ENCODE peak calls at places on chromosome 15, in eight cellular contexts. J, Z, P, Q, H, N, S and F are unnamed samples.

GRCh38 chr15:42456539-42456938 is 34.4 kb downstream of the ZNF106 start:
- DNase-seq in J (no peak), Z (no peak), P (no peak), Q (no peak), H (no peak), N (no peak), S (no peak), F (no peak)

GRCh38 chr15:71002321-71002720 is 109.7 kb downstream of the LRRC49 start:
- DNase-seq in J (no peak), Z (no peak), P (no peak), Q (no peak), H (no peak), N (no peak), S (no peak), F (no peak)

GRCh38 chr15:90376789-90377188 is 11.3 kb upstream of the IQGAP1 start:
- DNase-seq in J (no peak), Z (no peak), P (no peak), Q (peak; percentile 54), H (peak; percentile 60), N (no peak), S (no peak), F (no peak)

GRCh38 chr15:66261056-66261455 is 7.5 kb upstream of the MEGF11 start:
- DNase-seq in J (no peak), Z (no peak), P (no peak), Q (no peak), H (no peak), N (no peak), S (no peak), F (no peak)

GRCh38 chr15:73873889-73874511 is 636 bp downstream of the TBC1D21 start:
- DNase-seq in J (no peak), Z (no peak), P (peak; percentile 23), Q (no peak), H (peak; percentile 27), N (peak; percentile 47), S (no peak), F (peak; percentile 35)

GRCh38 chr15:71364117-71364584 is 248.9 kb downstream of the THSD4 start:
- DNase-seq in J (no peak), Z (no peak), P (no peak), Q (no peak), H (no peak), N (no peak), S (no peak), F (no peak)

GRCh38 chr15:77032052-77032646 is 37.2 kb downstream of the PSTPIP1 start:
- DNase-seq in J (no peak), Z (no peak), P (no peak), Q (peak; percentile 13), H (no peak), N (no peak), S (no peak), F (no peak)

GRCh38 chr15:79192462-79193036 is 90.0 kb upstream of the ANKRD34C start:
- DNase-seq in J (no peak), Z (no peak), P (no peak), Q (no peak), H (no peak), N (no peak), S (no peak), F (no peak)

GRCh38 chr15:92451225-92451825 is 57.6 kb downstream of the ST8SIA2 start:
- DNase-seq in J (no peak), Z (no peak), P (no peak), Q (no peak), H (no peak), N (peak; percentile 13), S (no peak), F (no peak)

GRCh38 chr15:34609102-34609501 is 25.7 kb upstream of the GOLGA8B start:
- DNase-seq in J (no peak), Z (no peak), P (no peak), Q (no peak), H (no peak), N (no peak), S (no peak), F (no peak)

GRCh38 chr15:96333194-96334016 is 2.9 kb downstream of the NR2F2 start:
- DNase-seq in J (no peak), Z (no peak), P (no peak), Q (no peak), H (no peak), N (no peak), S (peak; percentile 65), F (no peak)

GRCh38 chr15:90011705-90012104 is 10.6 kb downstream of the ZNF710 start:
- DNase-seq in J (no peak), Z (no peak), P (no peak), Q (no peak), H (no peak), N (no peak), S (no peak), F (no peak)

GRCh38 chr15:55649058-55649423 is 60.9 kb upstream of the PYGO1 start:
- DNase-seq in J (no peak), Z (no peak), P (peak; percentile 32), Q (no peak), H (no peak), N (no peak), S (no peak), F (no peak)

GRCh38 chr15:49331951-49332350 is 91.1 kb upstream of the FGF7 start:
- DNase-seq in J (no peak), Z (no peak), P (no peak), Q (no peak), H (no peak), N (no peak), S (no peak), F (no peak)

GRCh38 chr15:82100116-82100795 is 54.4 kb upstream of the MEX3B start:
- DNase-seq in J (no peak), Z (no peak), P (no peak), Q (no peak), H (no peak), N (no peak), S (no peak), F (no peak)

GRCh38 chr15:85386261-85386660 is 5.9 kb downstream of the AKAP13 start:
- DNase-seq in J (no peak), Z (no peak), P (no peak), Q (no peak), H (no peak), N (no peak), S (no peak), F (no peak)

GRCh38 chr15:74315626-74316025 is 51.8 kb downstream of the CYP11A1 start:
- DNase-seq in J (no peak), Z (no peak), P (no peak), Q (no peak), H (no peak), N (no peak), S (no peak), F (no peak)

GRCh38 chr15:42364529-42364928 is 5.2 kb downstream of the CAPN3 start:
- DNase-seq in J (no peak), Z (no peak), P (no peak), Q (no peak), H (no peak), N (no peak), S (no peak), F (no peak)

GRCh38 chr15:53414167-53414566 is 345.3 kb downstream of the WDR72 start:
- DNase-seq in J (no peak), Z (no peak), P (no peak), Q (no peak), H (no peak), N (no peak), S (no peak), F (no peak)

GRCh38 chr15:57703387-57703786 is 3.1 kb upstream of the POLR2M start:
- DNase-seq in J (no peak), Z (no peak), P (no peak), Q (no peak), H (peak; percentile 16), N (no peak), S (no peak), F (no peak)

GRCh38 chr15:101478701-101479341 is 10.7 kb downstream of the PCSK6 start:
- DNase-seq in J (no peak), Z (no peak), P (no peak), Q (no peak), H (no peak), N (no peak), S (no peak), F (no peak)

GRCh38 chr15:87672309-87672897 is 584.1 kb downstream of the NTRK3 start:
- DNase-seq in J (no peak), Z (no peak), P (peak; percentile 13), Q (no peak), H (no peak), N (peak; percentile 24), S (peak; percentile 69), F (peak; percentile 49)